ENCODE peak calls at places on chromosomes 13 and 19, in five cellular contexts. I, Q, B, L and Y are unnamed samples.

GRCh38 chr13:31749929-31750328 is 10.6 kb downstream of the RXFP2 start:
- DNase-seq in Q (no peak), I (peak), B (no peak), L (no peak), Y (peak)

GRCh38 chr13:24012648-24013047 is 115.3 kb upstream of the C1QTNF9B start:
- DNase-seq in L (no peak), B (no peak), I (no peak), Q (no peak), Y (no peak)

GRCh38 chr13:49265822-49266221 is 18.1 kb downstream of the CDADC1 start:
- DNase-seq in B (no peak), L (no peak), I (peak), Q (no peak), Y (no peak)

GRCh38 chr19:3243851-3244700 is 19.6 kb downstream of the CELF5 start:
- DNase-seq in Q (peak), I (peak), L (peak), B (no peak), Y (peak)

GRCh38 chr19:18859676-18860301 is 28.0 kb downstream of the UPF1 start:
- DNase-seq in L (no peak), I (no peak), Q (no peak), B (no peak), Y (no peak)

GRCh38 chr13:113641426-113641825 is 16.6 kb downstream of the ATP4B start:
- DNase-seq in I (no peak), B (no peak), L (no peak), Q (no peak), Y (no peak)

GRCh38 chr19:13983213-13983889 is 22.8 kb downstream of the RFX1 start:
- DNase-seq in Q (no peak), L (no peak), I (no peak), B (no peak), Y (no peak)

GRCh38 chr13:101942038-101942437 is 459.8 kb downstream of the FGF14 start:
- DNase-seq in L (no peak), I (peak), Q (peak), B (no peak), Y (peak)

GRCh38 chr13:32824671-32825070 is 191.6 kb upstream of the KL start:
- DNase-seq in L (peak), B (peak), I (peak), Q (peak), Y (peak)

GRCh38 chr13:27425151-27425917 is 915 bp downstream of the GTF3A start:
- DNase-seq in L (no peak), Q (no peak), B (no peak), I (no peak), Y (peak)

GRCh38 chr19:18895038-18895827 is 725 bp downstream of the CERS1 start:
- DNase-seq in Q (peak), L (peak), B (no peak), I (peak), Y (peak)

GRCh38 chr19:4177146-4177545 is 5.2 kb downstream of the SIRT6 start:
- DNase-seq in Q (no peak), I (no peak), L (no peak), B (no peak), Y (no peak)

GRCh38 chr19:35213678-35214632 is 14.6 kb downstream of the FAM187B start:
- DNase-seq in B (no peak), Q (no peak), L (no peak), I (no peak), Y (peak)

GRCh38 chr13:114304346-114305034 is 9.8 kb upstream of the CHAMP1 start:
- DNase-seq in L (no peak), I (no peak), Q (no peak), B (no peak), Y (no peak)

GRCh38 chr13:81080911-81081454 is 740.1 kb upstream of the SPRY2 start:
- DNase-seq in B (no peak), I (no peak), Q (no peak), L (no peak), Y (no peak)

GRCh38 chr13:54379461-54379860 is 1350.8 kb downstream of the OLFM4 start:
- DNase-seq in I (no peak), Q (no peak), B (no peak), L (no peak), Y (no peak)

GRCh38 chr19:3818479-3818878 is 32.3 kb upstream of the MATK start:
- DNase-seq in B (no peak), L (no peak), I (peak), Q (no peak), Y (peak)

GRCh38 chr19:772730-773436 is 22.0 kb downstream of the MISP start:
- DNase-seq in I (no peak), L (peak), B (no peak), Q (no peak), Y (no peak)

GRCh38 chr19:18290250-18291018 is 9.0 kb upstream of the JUND start:
- DNase-seq in B (no peak), Q (no peak), L (no peak), I (no peak), Y (no peak)

GRCh38 chr19:17553256-17553655 is 2.2 kb upstream of the COLGALT1 start:
- DNase-seq in B (no peak), I (peak), L (peak), Q (no peak), Y (peak)

GRCh38 chr13:110559429-110559943 is 2.0 kb downstream of the RAB20 start:
- DNase-seq in Q (no peak), B (no peak), I (peak), L (no peak), Y (no peak)

GRCh38 chr19:13023666-13024065 is 28.4 kb downstream of the NFIX start:
- DNase-seq in Q (no peak), B (no peak), L (no peak), I (no peak), Y (no peak)

GRCh38 chr13:46392967-46393366 is 5.9 kb upstream of the RUBCNL start:
- DNase-seq in I (no peak), B (no peak), L (no peak), Q (no peak), Y (no peak)

GRCh38 chr13:76326343-76326742 is 559.9 kb downstream of the KCTD12 start:
- DNase-seq in B (no peak), Q (no peak), I (no peak), L (no peak), Y (no peak)

GRCh38 chr13:20474515-20474914 is 51.1 kb downstream of the CRYL1 start:
- DNase-seq in Q (no peak), B (no peak), I (no peak), L (no peak), Y (no peak)

GRCh38 chr13:43054803-43055802 is 31.7 kb downstream of the DNAJC15 start:
- DNase-seq in I (peak), B (no peak), L (peak), Q (peak), Y (peak)

GRCh38 chr19:38679839-38680238 is 32.4 kb downstream of the ACTN4 start:
- DNase-seq in I (peak), B (no peak), L (no peak), Q (no peak), Y (peak)

GRCh38 chr13:27194895-27195764 is 23.5 kb upstream of the USP12 start:
- DNase-seq in B (no peak), Q (peak), L (peak), I (peak), Y (peak)

GRCh38 chr19:30119180-30119920 is 177.3 kb downstream of the URI1 start:
- DNase-seq in B (no peak), Q (no peak), L (no peak), I (no peak), Y (no peak)

GRCh38 chr19:49497047-49497789 is 984 bp downstream of the RPS11 start:
- DNase-seq in I (peak), B (no peak), L (peak), Q (no peak), Y (peak)

GRCh38 chr13:75798353-75799245 is 162.5 kb downstream of the LMO7 start:
- DNase-seq in I (no peak), L (no peak), B (no peak), Q (no peak), Y (peak)

GRCh38 chr13:37446503-37446902 is 152.1 kb downstream of the POSTN start:
- DNase-seq in L (no peak), B (no peak), Q (no peak), I (peak), Y (peak)

GRCh38 chr19:4267101-4267900 is 11.8 kb upstream of the SHD start:
- DNase-seq in B (peak), L (peak), I (peak), Q (peak), Y (peak)

GRCh38 chr13:101691326-101691725 is 238.9 kb downstream of the ITGBL1 start:
- DNase-seq in I (no peak), Q (no peak), L (no peak), B (no peak), Y (peak)

GRCh38 chr13:85381082-85381481 is 418.1 kb downstream of the SLITRK6 start:
- DNase-seq in B (no peak), I (no peak), L (no peak), Q (no peak), Y (no peak)

GRCh38 chr13:106350208-106350607 is 185.3 kb downstream of the EFNB2 start:
- DNase-seq in Q (no peak), I (no peak), L (no peak), B (no peak), Y (no peak)

GRCh38 chr19:3880471-3881271 is at the start of gene ATCAY:
- DNase-seq in I (no peak), L (peak), B (no peak), Q (peak), Y (no peak)

GRCh38 chr19:2455481-2456300 is 1.1 kb downstream of the LMNB2 start:
- DNase-seq in B (no peak), Q (no peak), I (peak), L (no peak), Y (no peak)

GRCh38 chr19:8304841-8305621 is 3.1 kb downstream of the CD320 start:
- DNase-seq in I (no peak), B (no peak), L (peak), Q (peak), Y (peak)

GRCh38 chr13:72565893-72566292 is 161.5 kb downstream of the MZT1 start:
- DNase-seq in L (no peak), I (peak), B (no peak), Q (peak), Y (peak)

GRCh38 chr13:112438094-112438493 is 61.9 kb downstream of the SPACA7 start:
- DNase-seq in I (no peak), Q (no peak), B (no peak), L (no peak), Y (no peak)

GRCh38 chr13:112435973-112436372 is 59.8 kb downstream of the SPACA7 start:
- DNase-seq in I (no peak), L (no peak), Q (no peak), B (no peak), Y (no peak)

GRCh38 chr13:112441226-112441625 is 65.1 kb downstream of the SPACA7 start:
- DNase-seq in Q (no peak), I (no peak), B (no peak), L (no peak), Y (no peak)

GRCh38 chr13:112441779-112442310 is 65.7 kb downstream of the SPACA7 start:
- DNase-seq in B (no peak), I (no peak), Q (no peak), L (peak), Y (no peak)

DNA sequence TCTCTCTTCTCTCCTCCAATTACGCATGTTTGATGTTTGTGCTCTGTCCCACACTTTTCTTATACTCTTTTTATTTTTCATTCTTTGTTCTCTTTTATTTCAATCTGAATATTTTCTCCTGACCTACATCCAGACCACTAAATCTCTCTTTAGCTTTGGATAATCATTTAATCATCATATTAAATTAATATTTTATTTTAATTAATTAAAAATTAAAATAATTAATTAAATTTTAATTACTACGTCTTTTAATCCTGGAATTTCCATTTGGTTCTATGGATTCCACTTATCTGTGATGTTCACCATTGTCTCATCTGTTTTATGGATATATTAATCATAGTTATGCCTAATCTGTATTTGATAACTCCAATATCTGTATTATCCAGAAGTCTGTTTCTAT is 62.4 kb downstream of the SPACA7 start:
- DNase-seq in I (no peak), B (no peak), Q (no peak), L (no peak), Y (no peak)
- H2BK12ac ChIP-seq in I (no peak), B (no peak), Q (no peak), L (no peak), Y (no peak)

DNA sequence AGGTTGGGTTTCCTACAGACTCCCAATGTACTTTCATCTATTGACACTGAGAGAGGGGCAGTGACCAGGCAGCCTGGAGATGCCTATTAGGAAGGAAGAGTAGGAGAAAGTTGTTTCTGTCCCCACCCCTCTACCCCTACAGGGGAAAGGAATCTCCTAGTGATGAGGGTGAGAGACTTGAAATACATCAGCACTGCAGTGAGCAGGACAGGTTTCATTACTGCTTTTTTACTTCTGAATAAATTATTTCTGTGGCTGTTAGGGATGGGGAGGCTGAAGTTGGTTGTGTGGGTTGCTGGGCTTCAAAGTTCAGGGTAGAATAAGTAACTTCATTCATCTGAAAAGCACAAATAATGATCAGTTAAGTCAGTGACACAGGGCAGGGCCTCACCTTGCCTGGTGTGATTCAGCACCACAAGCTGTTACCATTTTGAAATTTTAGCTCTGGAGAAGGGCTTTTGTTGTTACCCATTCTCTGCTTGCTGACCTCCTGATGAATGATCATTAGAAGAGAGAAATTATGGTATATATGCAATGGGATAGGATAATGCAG is 19.3 kb downstream of the CEACAM1 start:
- DNase-seq in Q (no peak), L (no peak), I (no peak), B (no peak), Y (no peak)
- H2BK12ac ChIP-seq in Q (no peak), L (no peak), I (no peak), B (no peak), Y (no peak)

GRCh38 chr13:58992478-58993042 is 1171.2 kb downstream of the DIAPH3 start:
- DNase-seq in L (no peak), I (no peak), Q (no peak), B (no peak), Y (no peak)
- H2BK12ac ChIP-seq in L (no peak), I (no peak), Q (no peak), B (no peak), Y (no peak)

GRCh38 chr19:43489979-43490599 is 14.5 kb downstream of the PHLDB3 start:
- DNase-seq in Q (no peak), L (no peak), I (no peak), B (no peak), Y (no peak)

GRCh38 chr19:43489310-43489709 is 15.2 kb downstream of the PHLDB3 start:
- DNase-seq in Q (no peak), I (no peak), L (no peak), B (no peak), Y (no peak)

GRCh38 chr19:43488179-43488578 is 16.4 kb downstream of the PHLDB3 start:
- DNase-seq in I (no peak), L (no peak), B (no peak), Q (no peak), Y (no peak)

GRCh38 chr19:43483281-43483680 is 17.9 kb upstream of the LYPD3 start:
- DNase-seq in L (no peak), B (no peak), Q (no peak), I (no peak), Y (peak)

GRCh38 chr19:43486412-43486811 is 18.1 kb downstream of the PHLDB3 start:
- DNase-seq in B (no peak), Q (no peak), L (no peak), I (no peak), Y (no peak)
- H2BK12ac ChIP-seq in B (no peak), Q (peak), L (no peak), I (no peak), Y (no peak)

GRCh38 chr19:46461537-46461936 is 9.8 kb downstream of the PNMA8A start:
- DNase-seq in Q (no peak), I (no peak), B (no peak), L (no peak), Y (no peak)
- H2BK12ac ChIP-seq in Q (no peak), I (no peak), B (no peak), L (no peak), Y (no peak)

GRCh38 chr19:15727724-15728123 is at the start of gene OR10H2:
- DNase-seq in L (no peak), I (no peak), Q (no peak), B (no peak), Y (no peak)
- H2BK12ac ChIP-seq in L (no peak), I (no peak), Q (no peak), B (no peak), Y (no peak)

GRCh38 chr13:47549219-47549752 is 451.8 kb downstream of the SUCLA2 start:
- DNase-seq in I (no peak), Q (no peak), B (no peak), L (no peak), Y (no peak)

GRCh38 chr13:47555235-47555634 is 445.8 kb downstream of the SUCLA2 start:
- DNase-seq in L (no peak), B (no peak), Q (no peak), I (peak), Y (peak)

GRCh38 chr13:47556703-47557102 is 444.4 kb downstream of the SUCLA2 start:
- DNase-seq in B (no peak), Q (no peak), I (no peak), L (no peak), Y (no peak)

GRCh38 chr13:47548294-47548825 is 452.7 kb downstream of the SUCLA2 start:
- DNase-seq in L (no peak), I (no peak), B (no peak), Q (no peak), Y (no peak)

DNA sequence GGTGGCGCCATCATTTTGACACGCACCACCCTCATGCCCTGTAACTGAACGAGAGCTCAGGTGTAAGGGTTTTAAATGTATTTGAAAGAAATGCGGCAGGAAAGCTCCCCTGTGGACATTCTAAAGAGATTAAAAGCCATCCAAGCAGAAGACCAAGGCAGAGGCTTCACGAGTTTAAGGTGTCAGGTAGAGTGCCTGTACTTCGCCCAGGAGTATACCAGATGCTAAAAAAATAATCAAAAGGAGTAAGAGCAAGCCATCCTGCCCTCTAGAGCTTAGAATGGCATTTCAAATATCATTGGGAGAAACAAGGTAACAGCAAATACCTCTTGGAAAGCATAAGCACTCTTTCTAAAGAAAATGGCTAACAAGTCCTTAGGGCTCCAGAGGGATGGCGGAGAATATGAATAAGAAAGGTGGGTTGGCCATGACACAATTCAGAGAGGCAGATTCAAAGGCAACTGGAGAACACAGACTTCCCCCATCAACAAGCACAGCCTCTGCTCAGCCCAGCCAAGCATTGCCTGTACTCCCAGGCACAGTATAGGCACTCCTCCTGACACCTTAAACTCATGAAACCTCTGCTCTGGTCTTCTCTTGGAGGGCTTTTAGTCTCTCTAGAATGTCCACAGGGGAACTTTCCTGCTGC is 447.6 kb downstream of the SUCLA2 start:
- DNase-seq in B (peak), L (peak), Q (no peak), I (no peak), Y (no peak)
- H2BK12ac ChIP-seq in B (no peak), L (no peak), Q (no peak), I (no peak), Y (no peak)

GRCh38 chr13:99566125-99567083 is 65.1 kb downstream of the TM9SF2 start:
- DNase-seq in Q (no peak), B (no peak), L (no peak), I (no peak), Y (peak)

GRCh38 chr13:99564389-99564788 is 63.1 kb downstream of the TM9SF2 start:
- DNase-seq in I (no peak), Q (no peak), B (no peak), L (no peak), Y (no peak)

DNA sequence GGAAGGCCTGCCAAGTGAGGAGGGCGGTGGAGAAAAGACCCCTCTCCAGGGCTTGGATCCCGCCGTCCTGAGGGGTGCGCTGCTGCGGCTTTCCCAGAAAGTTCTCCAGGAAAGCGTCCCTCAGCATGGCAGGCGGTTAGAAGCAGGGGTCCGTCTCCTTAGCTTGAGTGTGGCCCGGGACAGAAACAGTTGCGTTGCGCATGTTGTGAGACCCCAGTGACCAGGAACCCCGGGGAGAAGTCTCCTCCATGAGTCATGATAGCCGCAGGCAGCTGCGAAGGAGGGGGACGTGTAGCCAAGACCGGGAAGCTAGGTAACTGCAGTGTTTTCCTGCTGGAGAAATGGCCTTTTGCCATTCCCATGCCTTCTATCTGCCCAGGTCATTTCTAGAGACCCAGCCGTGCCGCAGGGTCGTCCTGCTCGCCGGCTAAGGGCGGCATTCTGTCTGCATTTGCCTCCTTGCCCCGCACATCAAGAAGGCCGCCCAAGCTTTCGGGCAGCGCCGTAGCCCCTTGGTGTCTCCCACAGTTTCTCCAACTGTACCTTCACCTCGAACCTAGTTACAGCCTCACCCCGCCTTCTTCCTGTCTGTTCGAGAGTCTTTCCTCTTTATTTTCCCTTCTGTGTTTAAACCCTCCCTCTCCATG is 64.3 kb downstream of the TM9SF2 start:
- DNase-seq in I (no peak), Q (no peak), L (peak), B (no peak), Y (no peak)
- H2BK12ac ChIP-seq in I (no peak), Q (no peak), L (no peak), B (no peak), Y (no peak)